ENCODE peak calls at places on chromosomes 12 and 14, in five cellular contexts. D is sigmoid colon, K is transverse colon, P is neural progenitor cell, Y is fibroblast of lung. V is an unnamed sample.

GRCh38 chr12:89951050-89951693 is 242.5 kb upstream of the ATP2B1 start:
- DNase-seq in D (no peak), K (peak; percentile 61), P (no peak), Y (peak; percentile 56), V (peak; percentile 56)

GRCh38 chr12:116539905-116540482 is 19.2 kb upstream of the MAP1LC3B2 start:
- DNase-seq in D (peak; percentile 81), K (peak; percentile 38), P (peak; percentile 93), Y (peak; percentile 65), V (no peak)

GRCh38 chr12:19026035-19026434 is 103.5 kb upstream of the PLEKHA5 start:
- DNase-seq in D (no peak), K (no peak), P (no peak), Y (no peak), V (no peak)

GRCh38 chr12:76346798-76347420 is 1.3 kb downstream of the BBS10 start:
- DNase-seq in D (no peak), K (no peak), P (peak; percentile 33), Y (peak; percentile 70), V (no peak)

GRCh38 chr12:2617365-2617764 is 177.4 kb upstream of the FKBP4 start:
- DNase-seq in D (no peak), K (no peak), P (no peak), Y (no peak), V (no peak)

GRCh38 chr12:65755596-65755978 is 68.7 kb upstream of the HMGA2 start:
- DNase-seq in D (no peak), K (no peak), P (no peak), Y (peak; percentile 45), V (no peak)

GRCh38 chr12:88693837-88694445 is 113.7 kb upstream of the KITLG start:
- DNase-seq in D (no peak), K (no peak), P (no peak), Y (peak; percentile 12), V (peak; percentile 31)

GRCh38 chr12:123987022-123987421 is 14.0 kb downstream of the ZNF664 start:
- DNase-seq in D (no peak), K (no peak), P (no peak), Y (no peak), V (no peak)

GRCh38 chr12:122366685-122367475 is 55.6 kb downstream of the CLIP1 start:
- DNase-seq in D (peak; percentile 91), K (peak; percentile 19), P (no peak), Y (peak; percentile 93), V (peak; percentile 61)

GRCh38 chr14:31194661-31195060 is 12.9 kb downstream of the HECTD1 start:
- DNase-seq in D (no peak), K (no peak), P (no peak), Y (peak; percentile 3), V (no peak)

GRCh38 chr12:105783983-105784947 is 354.5 kb downstream of the NUAK1 start:
- DNase-seq in D (no peak), K (no peak), P (no peak), Y (no peak), V (no peak)

GRCh38 chr12:70847871-70848270 is 72.7 kb downstream of the PTPRR start:
- DNase-seq in D (no peak), K (no peak), P (no peak), Y (no peak), V (no peak)

GRCh38 chr12:98594050-98594853 is 766 bp downstream of the SLC25A3 start:
- DNase-seq in D (peak; percentile 77), K (peak; percentile 52), P (peak; percentile 56), Y (peak; percentile 20), V (no peak)

GRCh38 chr14:54120260-54120659 is 163.6 kb upstream of the BMP4 start:
- DNase-seq in D (no peak), K (no peak), P (no peak), Y (peak; percentile 58), V (no peak)

GRCh38 chr14:72715215-72715909 is 178.5 kb downstream of the DPF3 start:
- DNase-seq in D (peak; percentile 26), K (no peak), P (peak; percentile 18), Y (peak; percentile 47), V (no peak)
- H3K27ac ChIP-seq in D (no peak overlapping the region), K (no peak overlapping the region), P (no peak overlapping the region), Y (no peak overlapping the region), V (no peak overlapping the region)

DNA sequence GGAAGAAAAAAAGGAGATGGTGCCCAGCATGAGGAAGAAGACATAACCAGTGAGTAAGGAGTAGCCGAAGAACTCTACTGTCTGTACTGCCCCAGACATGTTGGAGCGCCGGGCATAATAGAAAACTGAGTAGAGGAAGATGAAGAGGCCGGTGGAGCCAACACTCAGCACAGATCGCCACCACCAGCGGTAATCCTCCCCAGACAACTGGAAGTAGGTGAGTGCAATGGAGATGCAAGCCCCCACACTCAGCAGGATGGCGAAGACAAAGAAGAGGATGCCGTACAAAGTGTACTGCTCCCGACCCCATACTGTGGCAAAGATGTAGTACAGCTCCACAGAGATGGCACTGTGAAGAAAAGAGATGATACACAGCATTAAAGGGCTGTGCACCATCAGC is 844 bp upstream of the IPO4 start:
- DNase-seq in D (no peak), K (no peak), P (no peak), Y (no peak), V (no peak)
- H3K27ac ChIP-seq in D (peak overlapping the region; percentile 84), K (peak overlapping the region; percentile 87), P (no peak overlapping the region), Y (no peak overlapping the region), V (peak overlapping the region; percentile 52)

GRCh38 chr14:89342049-89342448 is 75.0 kb downstream of the FOXN3 start:
- DNase-seq in D (no peak), K (no peak), P (no peak), Y (no peak), V (no peak)
- H3K27ac ChIP-seq in D (no peak overlapping the region), K (no peak overlapping the region), P (peak overlapping the region; percentile 27), Y (no peak overlapping the region), V (no peak overlapping the region)

GRCh38 chr12:54650409-54650808 is 2.2 kb upstream of the DCD start:
- DNase-seq in D (no peak), K (no peak), P (no peak), Y (peak; percentile 8), V (no peak)

GRCh38 chr12:54653025-54653424 is 4.9 kb upstream of the DCD start:
- DNase-seq in D (no peak), K (no peak), P (no peak), Y (no peak), V (no peak)

GRCh38 chr12:54649825-54650224 is 1.7 kb upstream of the DCD start:
- DNase-seq in D (no peak), K (no peak), P (no peak), Y (no peak), V (no peak)

GRCh38 chr12:54648265-54648664 is at the start of gene DCD:
- DNase-seq in D (no peak), K (no peak), P (no peak), Y (no peak), V (no peak)

DNA sequence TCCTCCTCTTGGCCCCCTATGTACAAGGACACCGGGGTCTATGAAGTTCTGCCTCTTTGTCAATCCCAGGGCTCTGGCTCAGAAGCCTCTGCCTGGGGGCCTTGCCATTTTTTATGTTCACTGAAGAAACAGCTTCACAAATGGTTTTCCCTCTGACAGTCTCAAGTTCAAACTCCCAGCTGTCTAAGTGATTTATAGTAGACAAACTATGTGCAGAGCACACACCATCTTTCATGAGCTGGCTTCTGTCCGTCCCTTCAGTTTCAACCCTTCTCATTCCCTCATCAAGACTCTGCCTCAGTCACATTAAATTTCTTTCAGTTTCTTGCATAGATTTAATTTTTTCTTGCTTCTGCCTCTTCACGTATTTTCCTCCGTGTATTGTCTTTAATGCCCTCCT is 2.7 kb upstream of the DCD start:
- DNase-seq in D (no peak), K (no peak), P (no peak), Y (no peak), V (no peak)
- H3K27ac ChIP-seq in D (no peak overlapping the region), K (no peak overlapping the region), P (no peak overlapping the region), Y (no peak overlapping the region), V (no peak overlapping the region)

DNA sequence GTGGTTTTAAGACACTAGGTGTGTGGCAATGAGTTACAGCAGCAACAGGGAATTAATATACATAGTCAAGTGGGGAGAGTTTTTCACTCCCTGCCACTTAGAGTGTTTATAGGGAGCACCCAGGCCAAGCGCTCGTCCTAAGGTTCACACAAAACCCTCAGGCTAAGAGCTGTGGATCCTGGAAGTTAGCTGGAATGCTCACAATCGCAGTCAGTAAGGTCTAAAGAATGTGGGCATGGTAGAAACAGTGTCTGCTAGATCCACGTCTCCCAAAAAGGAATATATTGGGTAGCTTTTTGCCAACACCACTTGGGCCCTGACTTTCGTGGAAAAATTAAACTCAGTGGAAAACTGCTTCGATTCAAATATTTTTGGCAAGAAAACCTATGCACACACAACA is 36.6 kb downstream of the STAB2 start:
- DNase-seq in D (no peak), K (no peak), P (no peak), Y (no peak), V (no peak)
- H3K27ac ChIP-seq in D (peak overlapping the region; percentile 27), K (no peak overlapping the region), P (no peak overlapping the region), Y (no peak overlapping the region), V (no peak overlapping the region)

GRCh38 chr12:119069029-119069731 is 87.8 kb downstream of the SRRM4 start:
- DNase-seq in D (no peak), K (no peak), P (no peak), Y (no peak), V (no peak)
- H3K27ac ChIP-seq in D (no peak overlapping the region), K (no peak overlapping the region), P (no peak overlapping the region), Y (no peak overlapping the region), V (no peak overlapping the region)

GRCh38 chr12:114414866-114415524 is 9.1 kb upstream of the TBX5 start:
- DNase-seq in D (no peak), K (no peak), P (no peak), Y (no peak), V (no peak)
- H3K27ac ChIP-seq in D (no peak overlapping the region), K (no peak overlapping the region), P (no peak overlapping the region), Y (peak overlapping the region; percentile 92), V (no peak overlapping the region)

GRCh38 chr12:78035913-78036658 is 205.4 kb downstream of the NAV3 start:
- DNase-seq in D (no peak), K (no peak), P (peak; percentile 16), Y (peak; percentile 30), V (no peak)
- H3K27ac ChIP-seq in D (no peak overlapping the region), K (no peak overlapping the region), P (no peak overlapping the region), Y (peak overlapping the region; percentile 26), V (no peak overlapping the region)